ENCODE peak calls at places on chromosomes 7 and 10, in five cellular contexts. N, V, H, A and C are unnamed samples.

GRCh38 chr7:141702047-141702567 is at the start of gene DENND11:
- DNase-seq in N (peak), V (peak), H (peak), A (no peak), C (no peak)

GRCh38 chr7:50781371-50781770 is 1.3 kb downstream of the GRB10 start:
- DNase-seq in N (no peak), V (no peak), H (no peak), A (no peak), C (no peak)

GRCh38 chr10:132933308-132934042 is 8.9 kb downstream of the CFAP46 start:
- DNase-seq in N (no peak), V (no peak), H (no peak), A (no peak), C (no peak)

GRCh38 chr7:82527831-82528230 is 84.3 kb upstream of the CACNA2D1 start:
- DNase-seq in N (no peak), V (no peak), H (no peak), A (no peak), C (no peak)

GRCh38 chr7:97499204-97499603 is 232.7 kb upstream of the TAC1 start:
- DNase-seq in N (peak), V (no peak), H (peak), A (peak), C (peak)

GRCh38 chr7:23246540-23246939 is at the start of gene GPNMB:
- DNase-seq in N (no peak), V (peak), H (no peak), A (no peak), C (no peak)

GRCh38 chr7:68324621-68325020 is 1273.7 kb upstream of the AUTS2 start:
- DNase-seq in N (no peak), V (no peak), H (no peak), A (no peak), C (no peak)

GRCh38 chr7:26090927-26091519 is 61.0 kb upstream of the NFE2L3 start:
- DNase-seq in N (peak), V (peak), H (no peak), A (no peak), C (no peak)

GRCh38 chr7:142405122-142405765 is 147.4 kb upstream of the PRSS58 start:
- DNase-seq in N (no peak), V (no peak), H (no peak), A (no peak), C (no peak)

GRCh38 chr10:77898323-77899079 is 28.1 kb downstream of the DLG5 start:
- DNase-seq in N (no peak), V (no peak), H (no peak), A (no peak), C (no peak)

GRCh38 chr10:92789067-92789466 is 59.3 kb upstream of the EXOC6 start:
- DNase-seq in N (no peak), V (no peak), H (no peak), A (no peak), C (no peak)

GRCh38 chr7:104299323-104299722 is 29.1 kb upstream of the LHFPL3 start:
- DNase-seq in N (no peak), V (no peak), H (no peak), A (no peak), C (no peak)

GRCh38 chr7:157425761-157426160 is 89.0 kb downstream of the DNAJB6 start:
- DNase-seq in N (no peak), V (no peak), H (no peak), A (no peak), C (no peak)

GRCh38 chr7:149719050-149719899 is 54.1 kb downstream of the ZNF467 start:
- DNase-seq in N (no peak), V (peak), H (no peak), A (no peak), C (peak)

GRCh38 chr7:89728550-89728949 is 425.7 kb upstream of the STEAP1 start:
- DNase-seq in N (no peak), V (no peak), H (no peak), A (no peak), C (no peak)

GRCh38 chr10:63123963-63124362 is 9.2 kb upstream of the NRBF2 start:
- DNase-seq in N (no peak), V (peak), H (no peak), A (no peak), C (no peak)

GRCh38 chr10:91150631-91151030 is 69.8 kb upstream of the PCGF5 start:
- DNase-seq in N (no peak), V (no peak), H (no peak), A (no peak), C (no peak)

GRCh38 chr7:75962607-75963382 is 31.6 kb downstream of the TMEM120A start:
- DNase-seq in N (peak), V (peak), H (peak), A (no peak), C (no peak)

GRCh38 chr7:120915314-120915713 is 35.3 kb upstream of the ING3 start:
- DNase-seq in N (no peak), V (no peak), H (no peak), A (no peak), C (no peak)

GRCh38 chr7:139495726-139496125 is 12.3 kb upstream of the KLRG2 start:
- DNase-seq in N (no peak), V (no peak), H (no peak), A (no peak), C (no peak)
- H3K4me2 ChIP-seq in N (no peak), V (no peak), H (no peak), A (no peak), C (no peak)

DNA sequence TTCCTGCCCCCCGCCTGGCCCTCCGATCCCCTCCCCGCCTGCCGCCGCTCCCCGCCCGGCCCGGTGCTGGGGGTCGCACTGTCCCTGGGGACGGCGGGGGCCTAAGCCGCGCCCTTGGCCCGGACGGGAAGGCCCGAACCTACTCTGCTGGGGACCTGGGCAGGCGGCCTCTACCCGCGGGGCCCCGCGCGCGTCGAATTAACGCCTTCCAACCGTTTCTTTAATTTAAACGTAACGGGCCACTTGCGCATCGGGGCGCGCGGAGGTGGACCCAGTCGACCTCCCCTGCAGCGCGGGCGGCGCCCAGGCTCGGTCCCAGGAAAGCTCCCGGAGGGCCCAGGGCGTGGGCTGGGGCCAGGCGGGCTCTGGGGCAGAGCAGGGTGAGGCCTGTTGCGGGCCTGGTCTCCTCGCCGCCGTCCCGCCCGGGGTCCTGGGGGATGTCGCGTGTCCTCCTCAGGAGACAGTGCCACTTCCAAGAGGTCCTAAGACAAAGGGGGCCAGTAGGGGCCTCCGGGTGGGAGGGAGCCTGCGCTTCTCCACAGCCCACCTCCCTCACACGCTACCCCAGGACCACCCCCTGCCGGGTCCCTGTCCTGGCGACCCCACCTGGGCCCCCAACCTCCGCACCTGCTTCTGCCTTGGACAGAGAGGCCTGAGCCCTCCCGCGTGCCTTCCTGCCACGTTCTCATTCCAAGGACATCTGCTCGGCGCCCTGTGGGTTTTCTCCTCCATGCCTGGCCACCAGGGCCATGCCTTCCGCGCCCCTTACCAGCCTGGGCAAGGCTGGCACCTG is 658 bp upstream of the PTPRN2 start:
- DNase-seq in N (peak), V (no peak), H (no peak), A (no peak), C (no peak)
- H2BK12ac ChIP-seq in N (no peak), V (no peak), H (no peak), A (no peak), C (no peak)

GRCh38 chr7:69643708-69644445 is 45.6 kb downstream of the AUTS2 start:
- DNase-seq in N (no peak), V (no peak), H (peak), A (no peak), C (no peak)
- H3K4ac ChIP-seq in N (no peak), V (no peak), H (no peak), A (no peak), C (no peak)

DNA sequence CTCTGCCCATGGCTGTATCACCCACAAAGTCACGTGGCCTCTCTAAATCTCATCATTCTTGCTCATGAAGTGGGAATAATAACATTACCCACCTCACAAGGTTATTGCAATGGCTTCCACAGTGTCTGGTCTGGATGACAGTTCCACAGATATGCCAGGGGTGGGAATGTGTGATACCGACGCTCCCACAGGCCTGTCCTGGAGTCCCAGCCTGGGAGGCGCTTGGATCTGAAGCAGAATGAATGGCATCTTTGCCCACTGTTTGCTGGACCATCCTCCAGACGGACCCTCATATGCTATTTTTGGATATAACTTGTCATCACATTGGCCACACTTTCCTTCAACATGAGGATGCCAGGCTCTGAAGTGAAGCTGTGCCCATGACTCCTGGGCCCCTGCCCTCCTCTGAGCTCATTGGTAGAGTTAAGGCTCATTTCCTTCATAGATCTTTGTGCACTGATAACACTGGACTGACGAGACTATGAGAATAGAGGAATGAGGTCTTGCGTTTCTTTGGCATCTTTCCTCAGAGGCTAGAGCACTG is 279.8 kb upstream of the ZNF32 start:
- DNase-seq in N (no peak), V (no peak), H (no peak), A (no peak), C (no peak)
- H3K4me2 ChIP-seq in N (no peak), V (no peak), H (no peak), A (no peak), C (no peak)

DNA sequence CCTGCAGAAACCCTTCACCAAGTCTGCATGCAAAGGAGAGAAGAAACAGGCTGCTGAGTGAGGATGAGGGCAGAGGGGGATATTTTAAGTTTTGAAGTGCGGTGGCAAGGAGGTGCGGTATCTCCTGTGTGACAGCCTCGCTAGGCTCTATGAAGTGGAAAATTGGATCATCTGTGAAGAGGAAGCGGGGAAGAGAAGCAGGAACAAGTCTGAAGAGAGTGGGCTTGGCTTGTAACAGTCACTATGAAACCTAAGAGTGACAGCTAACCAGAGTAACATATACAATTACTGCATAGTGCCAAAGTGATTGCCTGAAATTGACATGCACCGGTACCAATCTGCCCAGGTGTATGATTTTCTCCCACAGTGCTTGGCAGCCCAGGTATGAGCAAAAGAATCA is 287.5 kb upstream of the KLF14 start:
- DNase-seq in N (no peak), V (no peak), H (no peak), A (no peak), C (no peak)
- H2BK12ac ChIP-seq in N (no peak), V (no peak), H (no peak), A (no peak), C (no peak)

GRCh38 chr7:43119371-43120069 is 7.1 kb downstream of the HECW1 start:
- DNase-seq in N (no peak), V (peak), H (peak), A (no peak), C (no peak)
- H3K4ac ChIP-seq in N (no peak), V (no peak), H (no peak), A (peak), C (no peak)

DNA sequence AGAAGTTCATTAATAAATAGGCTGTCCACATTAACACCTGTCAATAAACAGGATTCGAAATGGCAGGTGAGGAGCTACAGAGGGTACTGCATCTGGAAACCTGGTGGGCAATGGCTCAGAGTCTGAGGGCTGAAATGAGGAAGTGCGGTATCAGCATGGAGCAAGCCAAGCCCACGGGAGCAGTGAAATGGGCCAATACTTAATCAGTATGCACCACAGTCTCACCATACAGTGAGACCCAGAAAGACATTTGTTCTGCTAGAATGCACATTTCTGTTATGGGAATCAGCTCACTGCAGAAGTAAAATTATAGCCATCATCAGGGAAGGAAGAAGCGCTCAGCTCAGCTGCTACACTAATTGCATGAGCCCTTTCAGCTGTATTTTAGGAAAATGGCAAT is 44.0 kb upstream of the PIK3AP1 start:
- DNase-seq in N (no peak), V (no peak), H (no peak), A (no peak), C (no peak)
- H3K4me2 ChIP-seq in N (no peak), V (no peak), H (no peak), A (no peak), C (no peak)

DNA sequence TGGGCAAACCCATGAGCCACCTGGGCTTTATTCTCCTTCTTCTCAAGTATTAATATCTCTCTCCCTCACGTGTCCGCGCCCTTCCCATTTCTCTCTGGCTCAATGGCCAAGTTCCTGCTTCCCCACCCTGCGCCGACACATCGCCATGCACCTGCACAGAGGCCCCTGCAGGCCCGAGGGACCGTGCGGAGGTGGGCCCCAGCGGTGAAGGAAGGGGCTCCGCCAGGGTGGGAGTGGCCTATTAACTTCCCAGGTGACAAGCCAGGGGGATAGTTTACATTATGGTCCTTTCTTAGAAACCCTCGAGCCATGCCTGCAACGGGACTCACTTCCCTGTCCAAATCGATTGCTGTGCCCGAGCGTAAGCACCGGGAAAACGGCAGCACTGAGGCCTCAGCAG is 110.0 kb upstream of the ADARB2 start:
- DNase-seq in N (no peak), V (no peak), H (no peak), A (no peak), C (no peak)
- H2BK12ac ChIP-seq in N (no peak), V (no peak), H (no peak), A (no peak), C (no peak)